ENCODE peak calls at places on chromosomes 1 and 21, in six cellular contexts. D, K, N, I, W and S are unnamed samples. For H3K4me1, the result is how much of the 10 kb centered on the place peaks cover.

GRCh38 chr1:199851453-199851852 is 176.1 kb upstream of the NR5A2 start:
- DNase-seq in D (no peak), K (no peak), N (no peak), I (no peak), W (no peak), S (no peak)

GRCh38 chr1:7177438-7178126 is 392.3 kb downstream of the CAMTA1 start:
- DNase-seq in D (no peak), K (no peak), N (no peak), I (no peak), W (no peak), S (no peak)

GRCh38 chr1:38950553-38950952 is 8.9 kb upstream of the RHBDL2 start:
- DNase-seq in D (no peak), K (no peak), N (no peak), I (no peak), W (no peak), S (no peak)

GRCh38 chr1:207804746-207805468 is 53.1 kb downstream of the CD46 start:
- DNase-seq in D (peak), K (no peak), N (no peak), I (no peak), W (no peak), S (no peak)

GRCh38 chr1:56396524-56397067 is 182.8 kb downstream of the PLPP3 start:
- DNase-seq in D (no peak), K (no peak), N (no peak), I (no peak), W (no peak), S (no peak)

GRCh38 chr1:93588955-93589354 is 92.7 kb downstream of the BCAR3 start:
- DNase-seq in D (no peak), K (no peak), N (no peak), I (no peak), W (no peak), S (no peak)

GRCh38 chr1:205042911-205043806 is at the start of gene CNTN2:
- DNase-seq in D (no peak), K (no peak), N (no peak), I (no peak), W (no peak), S (no peak)

GRCh38 chr21:35932232-35932911 is 128.0 kb downstream of the SETD4 start:
- DNase-seq in D (peak), K (no peak), N (peak), I (peak), W (peak), S (peak)

GRCh38 chr1:167454929-167455785 is 63.2 kb downstream of the CD247 start:
- DNase-seq in D (peak), K (peak), N (peak), I (peak), W (peak), S (peak)

GRCh38 chr1:61839702-61840101 is 97.4 kb downstream of the PATJ start:
- DNase-seq in D (no peak), K (no peak), N (peak), I (no peak), W (no peak), S (no peak)

GRCh38 chr21:26135520-26135919 is 35.0 kb downstream of the APP start:
- DNase-seq in D (no peak), K (no peak), N (no peak), I (no peak), W (no peak), S (no peak)

GRCh38 chr1:219185486-219186117 is 11.9 kb downstream of the LYPLAL1 start:
- DNase-seq in D (no peak), K (no peak), N (peak), I (no peak), W (no peak), S (no peak)

GRCh38 chr1:167141963-167142362 is 48.1 kb downstream of the STYXL2 start:
- DNase-seq in D (no peak), K (no peak), N (no peak), I (no peak), W (no peak), S (no peak)

GRCh38 chr1:44707112-44707881 is 23.7 kb downstream of the RNU5D-1 start:
- DNase-seq in D (no peak), K (no peak), N (peak), I (no peak), W (no peak), S (no peak)

GRCh38 chr1:7582439-7582972 is 188.6 kb upstream of the VAMP3 start:
- DNase-seq in D (peak), K (no peak), N (no peak), I (no peak), W (no peak), S (no peak)

GRCh38 chr1:162310337-162310736 is 66.3 kb downstream of the SPATA46 start:
- DNase-seq in D (no peak), K (no peak), N (peak), I (no peak), W (no peak), S (no peak)

GRCh38 chr1:193658711-193659110 is 472.3 kb upstream of the B3GALT2 start:
- DNase-seq in D (no peak), K (no peak), N (no peak), I (no peak), W (no peak), S (no peak)

GRCh38 chr1:54377040-54377691 is 29.0 kb downstream of the SSBP3 start:
- DNase-seq in D (no peak), K (no peak), N (no peak), I (no peak), W (no peak), S (no peak)

GRCh38 chr1:220808501-220809186 is 21.9 kb downstream of the MTARC1 start:
- DNase-seq in D (no peak), K (no peak), N (no peak), I (no peak), W (no peak), S (no peak)

GRCh38 chr1:200041337-200042118 is 14.0 kb downstream of the NR5A2 start:
- DNase-seq in D (no peak), K (peak), N (no peak), I (no peak), W (no peak), S (no peak)

GRCh38 chr1:109739738-109740614 is 862 bp downstream of the GSTM3 start:
- DNase-seq in D (peak), K (peak), N (peak), I (peak), W (peak), S (peak)

GRCh38 chr1:34306568-34306967 is 129.9 kb downstream of the C1orf94 start:
- DNase-seq in D (no peak), K (no peak), N (no peak), I (no peak), W (no peak), S (no peak)

GRCh38 chr1:187787696-187788095 is 958.9 kb downstream of the PLA2G4A start:
- DNase-seq in D (no peak), K (no peak), N (no peak), I (no peak), W (no peak), S (no peak)

GRCh38 chr1:42962641-42963377 is 4.1 kb upstream of the SLC2A1 start:
- DNase-seq in D (peak), K (peak), N (peak), I (no peak), W (no peak), S (no peak)

GRCh38 chr1:239757711-239758110 is 334.0 kb upstream of the FMN2 start:
- DNase-seq in D (no peak), K (no peak), N (peak), I (no peak), W (no peak), S (no peak)

GRCh38 chr1:223031690-223032601 is 111.1 kb downstream of the TLR5 start:
- DNase-seq in D (peak), K (peak), N (peak), I (peak), W (peak), S (no peak)

GRCh38 chr1:181087400-181087901 is 1.0 kb upstream of the IER5 start:
- DNase-seq in D (no peak), K (no peak), N (no peak), I (no peak), W (no peak), S (no peak)

GRCh38 chr1:6165027-6165426 is 15.1 kb downstream of the CHD5 start:
- DNase-seq in D (no peak), K (no peak), N (no peak), I (no peak), W (no peak), S (no peak)

DNA sequence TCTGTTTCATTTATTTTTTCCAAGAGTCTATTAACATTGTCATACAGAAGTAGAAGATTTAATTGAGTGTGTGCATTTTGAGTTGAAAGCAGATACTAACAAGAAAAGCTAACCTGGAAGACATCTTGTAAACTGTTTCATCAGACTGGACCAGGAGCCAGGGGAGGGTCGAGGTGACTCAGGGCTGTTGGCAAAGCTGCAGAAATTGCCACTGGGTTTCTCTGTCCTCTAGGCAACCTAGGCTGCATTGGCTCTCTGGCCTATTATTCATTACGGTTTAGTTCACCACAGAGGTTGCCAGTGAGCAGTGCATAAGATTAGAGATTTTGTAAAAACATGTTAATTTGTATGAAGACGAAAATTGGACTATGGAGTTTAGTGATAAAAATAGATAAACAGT is 27.5 kb downstream of the ERG start:
- DNase-seq in D (no peak), K (no peak), N (peak), I (no peak), W (no peak), S (no peak)
- H3K4me1 ChIP-seq in D (under half), K (under half), N (under half), I (under half), W (half or more), S (under half)

GRCh38 chr1:158830904-158831507 is at the start of gene MNDA:
- DNase-seq in D (no peak), K (no peak), N (no peak), I (no peak), W (no peak), S (no peak)
- H3K4me3 ChIP-seq in D (no peak), K (no peak), N (no peak), I (peak), W (peak), S (no peak)

GRCh38 chr1:17932164-17932563 is 175.4 kb upstream of the IGSF21 start:
- DNase-seq in D (no peak), K (no peak), N (no peak), I (no peak), W (no peak), S (no peak)
- H3K27ac ChIP-seq in D (no peak), K (no peak), N (no peak), I (no peak), W (no peak), S (no peak)

GRCh38 chr1:33029209-33029608 is 7.5 kb downstream of the AK2 start:
- DNase-seq in D (no peak), K (no peak), N (no peak), I (no peak), W (no peak), S (no peak)
- H3K4me1 ChIP-seq in D (under half), K (under half), N (under half), I (half or more), W (half or more), S (under half)

GRCh38 chr21:38735807-38736206 is 69.9 kb upstream of the ETS2 start:
- DNase-seq in D (no peak), K (no peak), N (no peak), I (no peak), W (no peak), S (no peak)

GRCh38 chr21:38729745-38730401 is 75.9 kb upstream of the ETS2 start:
- DNase-seq in D (peak), K (no peak), N (no peak), I (no peak), W (no peak), S (no peak)

DNA sequence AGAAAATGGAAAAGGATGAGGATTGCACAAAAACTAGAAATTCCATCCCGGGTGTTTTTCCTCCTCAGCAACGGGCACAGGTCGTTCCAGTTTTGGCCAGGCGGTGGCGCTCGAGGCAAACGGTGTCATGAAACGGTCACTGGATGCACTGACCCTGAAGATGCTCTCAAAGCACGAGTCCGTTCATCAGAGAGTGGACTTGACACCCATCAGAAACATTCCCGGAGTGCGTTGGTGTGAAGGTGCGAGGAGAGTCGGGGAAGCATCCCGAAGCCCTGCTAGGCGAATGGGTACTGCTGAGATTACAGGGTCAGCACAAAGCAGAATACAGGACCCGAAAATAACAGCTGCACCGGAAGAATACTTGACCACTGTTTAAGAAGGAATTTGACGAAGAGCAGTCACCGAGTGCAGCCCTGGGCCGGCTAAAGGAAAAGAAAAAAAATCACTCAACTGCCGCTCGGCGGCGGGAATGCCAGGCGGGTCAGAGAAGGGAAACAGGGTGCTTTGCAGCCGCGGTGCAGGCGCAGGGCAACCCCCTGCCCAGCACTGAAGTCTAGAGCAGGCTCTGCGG is 71.7 kb upstream of the ETS2 start:
- DNase-seq in D (peak), K (peak), N (peak), I (peak), W (peak), S (peak)
- H3K4me3 ChIP-seq in D (peak), K (peak), N (no peak), I (peak), W (peak), S (peak)